ENCODE peak calls at places on chromosome 5, in six cellular contexts. One of them, this sample, is unnamed.
A peak's percentile ranks its signal among the peaks of the same experiment; 100 is the strongest.

GRCh38 chr5:138998521-138998920 is 123.4 kb upstream of the LRRTM2 start:
- DNase-seq in RWPE2: no peak
- DNase-seq in stomach: no peak
- DNase-seq in CD8-positive, alpha-beta T cell: no peak
- DNase-seq in Peyer's patch: no peak
- DNase-seq in AG09309: no peak
- DNase-seq in this sample: no peak

GRCh38 chr5:93599427-93600146 is 16.6 kb downstream of the NR2F1 start:
- DNase-seq in CD8-positive, alpha-beta T cell: no peak
- DNase-seq in AG09309: no peak
- DNase-seq in stomach: no peak
- DNase-seq in Peyer's patch: no peak
- DNase-seq in RWPE2: no peak
- DNase-seq in this sample: no peak

GRCh38 chr5:8333977-8334376 is 465.0 kb downstream of the MTRR start:
- DNase-seq in CD8-positive, alpha-beta T cell: no peak
- DNase-seq in stomach: no peak
- DNase-seq in Peyer's patch: no peak
- DNase-seq in AG09309: no peak
- DNase-seq in RWPE2: no peak
- DNase-seq in this sample: no peak

GRCh38 chr5:82335807-82336206 is 57.7 kb upstream of the RPS23 start:
- DNase-seq in stomach: no peak
- DNase-seq in RWPE2: no peak
- DNase-seq in Peyer's patch: no peak
- DNase-seq in AG09309: no peak
- DNase-seq in CD8-positive, alpha-beta T cell: no peak
- DNase-seq in this sample: no peak

GRCh38 chr5:151700816-151701215 is 14.1 kb upstream of the SPARC start:
- DNase-seq in RWPE2: no peak
- DNase-seq in AG09309: no peak
- DNase-seq in Peyer's patch: no peak
- DNase-seq in stomach: no peak
- DNase-seq in CD8-positive, alpha-beta T cell: no peak
- DNase-seq in this sample: no peak

GRCh38 chr5:54616031-54616430 is 98.5 kb downstream of the SNX18 start:
- DNase-seq in RWPE2: no peak
- DNase-seq in CD8-positive, alpha-beta T cell: no peak
- DNase-seq in AG09309: peak; percentile 86
- DNase-seq in Peyer's patch: no peak
- DNase-seq in stomach: peak; percentile 43
- DNase-seq in this sample: no peak

GRCh38 chr5:61687371-61687770 is 355.3 kb downstream of the ZSWIM6 start:
- DNase-seq in AG09309: no peak
- DNase-seq in RWPE2: no peak
- DNase-seq in CD8-positive, alpha-beta T cell: no peak
- DNase-seq in stomach: no peak
- DNase-seq in Peyer's patch: no peak
- DNase-seq in this sample: no peak

GRCh38 chr5:107320851-107321250 is 349.9 kb downstream of the EFNA5 start:
- DNase-seq in Peyer's patch: no peak
- DNase-seq in CD8-positive, alpha-beta T cell: no peak
- DNase-seq in AG09309: no peak
- DNase-seq in stomach: no peak
- DNase-seq in RWPE2: no peak
- DNase-seq in this sample: no peak

GRCh38 chr5:29720954-29721353 is 1472.5 kb upstream of the CDH6 start:
- DNase-seq in RWPE2: no peak
- DNase-seq in Peyer's patch: no peak
- DNase-seq in CD8-positive, alpha-beta T cell: no peak
- DNase-seq in AG09309: no peak
- DNase-seq in stomach: no peak
- DNase-seq in this sample: no peak

DNA sequence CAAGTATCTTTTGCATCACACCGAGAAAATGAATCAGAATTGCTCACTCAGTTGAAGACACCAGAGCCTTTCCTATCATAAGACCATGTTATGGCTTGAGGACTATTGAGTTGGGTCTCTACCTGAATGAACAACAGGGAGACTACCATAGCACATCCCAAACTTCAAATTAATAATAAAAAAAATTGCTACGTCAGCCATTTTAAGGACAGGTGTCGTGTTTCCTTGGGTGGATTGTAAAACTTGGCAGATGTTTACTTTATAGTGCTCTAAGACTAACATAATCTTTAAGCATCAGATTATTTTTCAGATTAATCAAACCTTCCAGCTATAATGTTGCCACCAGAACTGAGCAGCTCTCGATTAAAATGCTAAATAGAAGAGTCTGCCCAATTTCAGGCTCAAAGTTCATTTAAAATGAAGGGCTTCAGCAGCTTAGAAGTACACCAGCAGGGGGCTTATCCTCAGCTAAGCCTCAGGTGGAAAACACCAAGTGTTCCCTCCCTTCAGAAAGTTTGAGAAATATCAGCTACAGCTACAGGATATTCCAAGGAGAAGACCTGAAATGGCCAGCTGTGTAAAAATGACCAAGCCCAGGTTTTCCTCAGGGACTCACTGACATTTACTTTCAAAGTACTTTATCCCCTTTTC is 395.5 kb downstream of the DTWD2 start:
- DNase-seq in AG09309: no peak
- DNase-seq in Peyer's patch: no peak
- DNase-seq in stomach: no peak
- DNase-seq in CD8-positive, alpha-beta T cell: no peak
- DNase-seq in RWPE2: no peak
- DNase-seq in this sample: no peak
- TF ChIP-seq CTCF in AG09309: peak; percentile 23
- TF ChIP-seq CTCF in Peyer's patch: no peak
- TF ChIP-seq CTCF in stomach: no peak
- TF ChIP-seq CTCF in CD8-positive, alpha-beta T cell: no peak
- TF ChIP-seq CTCF in RWPE2: peak; percentile 23
- TF ChIP-seq CTCF in this sample: peak; percentile 12

DNA sequence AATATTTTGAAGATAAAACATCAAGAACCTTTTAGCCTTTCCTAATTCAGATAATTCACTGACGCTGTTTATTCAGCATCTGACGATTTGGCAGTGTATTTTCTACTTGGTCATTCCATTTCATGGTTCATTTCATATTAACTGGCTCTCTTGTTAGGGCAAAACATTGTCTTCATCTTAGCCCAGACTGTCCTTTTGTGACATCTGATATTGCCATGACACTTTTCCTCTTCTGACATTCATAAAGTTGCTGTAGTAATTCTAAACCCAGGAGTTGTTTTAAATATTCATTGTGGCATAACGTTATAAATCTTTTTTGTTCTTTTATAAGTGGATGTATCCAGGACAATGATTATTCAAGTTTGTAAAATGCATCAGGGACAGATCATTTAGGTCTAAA is 1.8 kb downstream of the SCAMP1 start:
- DNase-seq in CD8-positive, alpha-beta T cell: no peak
- DNase-seq in AG09309: no peak
- DNase-seq in Peyer's patch: no peak
- DNase-seq in RWPE2: no peak
- DNase-seq in stomach: no peak
- DNase-seq in this sample: no peak
- TF ChIP-seq CTCF in CD8-positive, alpha-beta T cell: no peak
- TF ChIP-seq CTCF in AG09309: no peak
- TF ChIP-seq CTCF in Peyer's patch: no peak
- TF ChIP-seq CTCF in RWPE2: no peak
- TF ChIP-seq CTCF in stomach: no peak
- TF ChIP-seq CTCF in this sample: no peak

DNA sequence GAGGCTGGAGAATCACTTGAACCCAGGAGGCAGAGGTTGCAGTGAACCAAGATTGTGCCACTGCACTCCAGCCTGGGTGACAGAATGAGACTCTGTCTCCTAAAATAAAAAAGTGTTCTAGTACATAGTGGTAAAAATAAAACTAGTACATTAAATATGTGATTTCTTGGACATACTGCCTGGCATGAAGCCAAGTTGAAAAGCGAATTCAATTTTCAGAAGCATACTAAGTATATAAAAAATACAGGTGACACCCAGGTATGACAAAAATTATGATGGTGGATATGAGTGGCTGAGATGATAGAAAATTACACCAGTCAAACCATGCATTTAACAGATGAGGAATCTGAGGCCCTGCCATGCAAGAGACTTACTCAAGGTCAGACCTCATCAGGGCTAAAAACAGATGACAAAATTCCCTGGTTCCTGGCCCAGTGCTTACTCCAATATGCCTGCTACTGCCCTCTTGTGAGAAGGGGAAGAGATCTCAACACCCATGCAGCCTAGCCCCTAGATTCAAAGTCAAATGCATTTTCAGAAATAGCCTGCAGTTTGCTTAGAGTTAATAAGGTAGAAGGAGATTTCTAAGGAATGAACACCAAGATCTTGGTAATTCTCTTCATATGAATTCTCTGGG is 46.6 kb upstream of the GNPDA1 start:
- DNase-seq in CD8-positive, alpha-beta T cell: no peak
- DNase-seq in stomach: no peak
- DNase-seq in Peyer's patch: no peak
- DNase-seq in RWPE2: no peak
- DNase-seq in AG09309: no peak
- DNase-seq in this sample: no peak
- TF ChIP-seq CTCF in CD8-positive, alpha-beta T cell: no peak
- TF ChIP-seq CTCF in stomach: no peak
- TF ChIP-seq CTCF in Peyer's patch: no peak
- TF ChIP-seq CTCF in RWPE2: no peak
- TF ChIP-seq CTCF in AG09309: no peak
- TF ChIP-seq CTCF in this sample: no peak

GRCh38 chr5:146040559-146040958 is 64.8 kb downstream of the PLAC8L1 start:
- DNase-seq in Peyer's patch: no peak
- DNase-seq in AG09309: no peak
- DNase-seq in stomach: peak; percentile 51
- DNase-seq in CD8-positive, alpha-beta T cell: no peak
- DNase-seq in RWPE2: no peak
- DNase-seq in this sample: no peak

GRCh38 chr5:146042628-146043279 is 62.6 kb downstream of the PLAC8L1 start:
- DNase-seq in CD8-positive, alpha-beta T cell: no peak
- DNase-seq in RWPE2: peak; percentile 82
- DNase-seq in AG09309: peak; percentile 4
- DNase-seq in Peyer's patch: no peak
- DNase-seq in stomach: no peak
- DNase-seq in this sample: no peak

GRCh38 chr5:146043722-146044121 is 61.7 kb downstream of the PLAC8L1 start:
- DNase-seq in AG09309: no peak
- DNase-seq in CD8-positive, alpha-beta T cell: no peak
- DNase-seq in stomach: no peak
- DNase-seq in Peyer's patch: no peak
- DNase-seq in RWPE2: no peak
- DNase-seq in this sample: no peak

GRCh38 chr5:146039420-146039819 is 66.0 kb downstream of the PLAC8L1 start:
- DNase-seq in Peyer's patch: no peak
- DNase-seq in RWPE2: no peak
- DNase-seq in AG09309: no peak
- DNase-seq in CD8-positive, alpha-beta T cell: no peak
- DNase-seq in stomach: no peak
- DNase-seq in this sample: no peak

DNA sequence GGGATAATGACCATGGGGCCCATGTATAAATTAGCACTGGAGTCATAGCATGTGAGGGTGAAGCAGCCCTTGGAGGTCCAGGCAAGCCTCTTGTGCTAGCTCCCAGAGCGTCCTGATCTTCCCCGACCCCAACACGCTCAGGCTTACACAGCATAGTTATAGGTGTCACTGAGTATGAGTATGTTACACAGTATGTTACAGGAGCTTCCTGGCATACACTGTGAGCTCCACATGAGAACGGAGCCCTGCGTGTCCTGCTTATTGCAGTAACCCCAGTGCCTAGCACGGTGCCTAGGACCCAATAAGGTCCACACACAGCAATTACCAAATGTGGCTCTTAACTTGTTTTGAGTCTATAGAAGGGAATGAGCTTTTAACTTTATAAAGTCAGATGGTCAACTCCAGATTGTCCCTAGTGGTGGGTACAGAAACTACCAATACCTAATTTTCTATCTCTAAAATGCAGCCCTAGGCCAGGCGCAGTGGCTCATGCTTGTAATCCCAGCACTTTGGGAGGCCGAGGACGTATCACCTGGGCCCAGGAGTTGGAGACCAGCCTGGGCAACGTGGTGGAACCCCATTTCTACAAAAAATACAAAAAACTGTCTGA is 64.1 kb downstream of the PLAC8L1 start:
- DNase-seq in RWPE2: no peak
- DNase-seq in Peyer's patch: no peak
- DNase-seq in stomach: no peak
- DNase-seq in AG09309: no peak
- DNase-seq in CD8-positive, alpha-beta T cell: no peak
- DNase-seq in this sample: no peak
- TF ChIP-seq CTCF in RWPE2: peak; percentile 67
- TF ChIP-seq CTCF in Peyer's patch: peak; percentile 32
- TF ChIP-seq CTCF in stomach: peak; percentile 37
- TF ChIP-seq CTCF in AG09309: peak; percentile 30
- TF ChIP-seq CTCF in CD8-positive, alpha-beta T cell: no peak
- TF ChIP-seq CTCF in this sample: no peak